ENCODE peak calls at places on chromosomes 12 and 14, in six cellular contexts. L is stimulated activated CD4-positive, alpha-beta T cell treated with anti-CD3 and anti-CD28 coated beads, Interleukin-4, amount 100 ng/mL, for 4 hours; F is cardiac muscle cell; U is activated gamma-delta T cell treated with Interleukin-2 at 50 U/mL for 16 hours; M is T-helper 17 cell; C is NCI-H69. T is an unnamed sample.

GRCh38 chr14:94582851-94583250 is 1.6 kb downstream of the SERPINA5 start:
- DNase-seq in L (no peak), F (no peak), U (no peak), M (no peak), C (no peak), T (no peak)

GRCh38 chr14:75084513-75084912 is 15.1 kb downstream of the ZC2HC1C start:
- DNase-seq in L (no peak), F (no peak), U (no peak), M (no peak), C (peak), T (peak)

GRCh38 chr14:101055776-101056374 is 152.4 kb upstream of the RTL1 start:
- DNase-seq in L (no peak), F (no peak), U (no peak), M (no peak), C (no peak), T (no peak)

GRCh38 chr14:104927901-104928300 is 3.2 kb downstream of the PLD4 start:
- DNase-seq in L (no peak), F (no peak), U (no peak), M (no peak), C (no peak), T (no peak)

GRCh38 chr14:103520657-103521437 is 1.8 kb downstream of the CKB start:
- DNase-seq in L (peak), F (peak), U (peak), M (peak), C (peak), T (no peak)

GRCh38 chr12:108371801-108372344 is 32.8 kb upstream of the CMKLR1 start:
- DNase-seq in L (no peak), F (peak), U (no peak), M (no peak), C (no peak), T (no peak)

GRCh38 chr12:176321-177181 is 37.4 kb downstream of the SLC6A12 start:
- DNase-seq in L (no peak), F (peak), U (no peak), M (no peak), C (peak), T (no peak)

GRCh38 chr14:101732128-101732527 is 29.4 kb upstream of the PPP2R5C start:
- DNase-seq in L (no peak), F (peak), U (no peak), M (no peak), C (no peak), T (no peak)

GRCh38 chr14:56555921-56556570 is 23.6 kb upstream of the TMEM260 start:
- DNase-seq in L (no peak), F (peak), U (no peak), M (no peak), C (peak), T (peak)

GRCh38 chr12:50147281-50147680 is 19.9 kb downstream of the CERS5 start:
- DNase-seq in L (no peak), F (no peak), U (no peak), M (no peak), C (no peak), T (no peak)

GRCh38 chr12:19131020-19131431 is 1.5 kb downstream of the PLEKHA5 start:
- DNase-seq in L (no peak), F (peak), U (no peak), M (no peak), C (peak), T (peak)

GRCh38 chr14:68140111-68140741 is 320.6 kb downstream of the RAD51B start:
- DNase-seq in L (no peak), F (peak), U (no peak), M (no peak), C (peak), T (peak)

GRCh38 chr12:110424237-110424636 is 20.7 kb upstream of the ANAPC7 start:
- DNase-seq in L (no peak), F (no peak), U (no peak), M (no peak), C (no peak), T (no peak)

GRCh38 chr12:96120359-96121100 is 73.6 kb upstream of the ELK3 start:
- DNase-seq in L (no peak), F (peak), U (no peak), M (no peak), C (no peak), T (no peak)